ENCODE peak calls at places on chromosomes 6 and 20, in eight cellular contexts. H is Right ventricle myocardium superior, G is M059J, D is GM18507, M is BE2C, X is mammary epithelial cell, O is AG08396, C is AG20443. E is an unnamed sample.

GRCh38 chr6:113147544-113147943 is 709.6 kb upstream of the MARCKS start:
- DNase-seq in H (no peak), G (peak; percentile 24), D (no peak), M (no peak), X (no peak), O (no peak), C (no peak), E (no peak)

GRCh38 chr6:42448391-42448790 is 3.3 kb downstream of the TRERF1 start:
- DNase-seq in H (no peak), G (no peak), D (no peak), M (no peak), X (no peak), O (no peak), C (no peak), E (no peak)

GRCh38 chr6:159254186-159254585 is 85.0 kb downstream of the FNDC1 start:
- DNase-seq in H (no peak), G (no peak), D (no peak), M (no peak), X (no peak), O (no peak), C (peak; percentile 37), E (no peak)

GRCh38 chr20:62993856-62994494 is 12.8 kb downstream of the BHLHE23 start:
- DNase-seq in H (no peak), G (no peak), D (no peak), M (no peak), X (no peak), O (no peak), C (no peak), E (no peak)

GRCh38 chr6:115485400-115485799 is 575.3 kb downstream of the FRK start:
- DNase-seq in H (no peak), G (no peak), D (no peak), M (no peak), X (no peak), O (no peak), C (no peak), E (no peak)

GRCh38 chr6:161557333-161558107 is 283.7 kb upstream of the AGPAT4 start:
- DNase-seq in H (no peak), G (no peak), D (no peak), M (peak; percentile 15), X (no peak), O (no peak), C (no peak), E (no peak)

GRCh38 chr6:158040804-158041347 is 59.2 kb downstream of the SYNJ2 start:
- DNase-seq in H (peak; percentile 27), G (no peak), D (no peak), M (no peak), X (no peak), O (no peak), C (no peak), E (peak; percentile 33)

GRCh38 chr6:9138856-9139426 is 703.6 kb upstream of the SLC35B3 start:
- DNase-seq in H (no peak), G (peak; percentile 55), D (no peak), M (no peak), X (no peak), O (peak; percentile 12), C (peak; percentile 37), E (no peak)

GRCh38 chr6:41638002-41638800 is at the start of gene MDFI:
- DNase-seq in H (no peak), G (no peak), D (no peak), M (no peak), X (peak; percentile 23), O (no peak), C (no peak), E (no peak)

GRCh38 chr6:163865380-163865779 is 450.9 kb downstream of the QKI start:
- DNase-seq in H (no peak), G (no peak), D (no peak), M (no peak), X (no peak), O (no peak), C (no peak), E (no peak)

GRCh38 chr6:46407785-46408530 is 83.3 kb downstream of the RCAN2 start:
- DNase-seq in H (no peak), G (no peak), D (no peak), M (no peak), X (no peak), O (no peak), C (no peak), E (no peak)

GRCh38 chr6:8940356-8940755 is 505.0 kb upstream of the SLC35B3 start:
- DNase-seq in H (no peak), G (peak; percentile 27), D (no peak), M (no peak), X (no peak), O (no peak), C (no peak), E (no peak)

GRCh38 chr20:23881371-23881770 is 1.8 kb upstream of the CST5 start:
- DNase-seq in H (no peak), G (peak; percentile 54), D (no peak), M (no peak), X (peak; percentile 28), O (no peak), C (no peak), E (no peak)

GRCh38 chr6:134550604-134551003 is 232.7 kb upstream of the SGK1 start:
- DNase-seq in H (no peak), G (peak; percentile 81), D (no peak), M (no peak), X (no peak), O (no peak), C (no peak), E (no peak)

GRCh38 chr6:12804967-12805645 is 88.5 kb downstream of the PHACTR1 start:
- DNase-seq in H (no peak), G (peak; percentile 60), D (no peak), M (no peak), X (no peak), O (no peak), C (no peak), E (no peak)

GRCh38 chr6:81769834-81770233 is 17.4 kb upstream of the TENT5A start:
- DNase-seq in H (no peak), G (peak; percentile 87), D (no peak), M (no peak), X (peak; percentile 66), O (no peak), C (peak; percentile 25), E (no peak)

GRCh38 chr6:71412559-71412958 is 123.9 kb downstream of the OGFRL1 start:
- DNase-seq in H (no peak), G (peak; percentile 72), D (no peak), M (no peak), X (no peak), O (peak; percentile 15), C (no peak), E (no peak)